ENCODE peak calls at places on chromosomes 1 and 21, in ten cellular contexts. One of them, this sample, is unnamed.

GRCh38 chr1:43171312-43171875 is 696 bp downstream of the EBNA1BP2 start:
- DNase-seq in CD8-positive, alpha-beta memory T cell: no peak
- DNase-seq in tibial nerve: no peak
- DNase-seq in ovary: no peak
- DNase-seq in esophagus squamous epithelium: no peak
- DNase-seq in A549: no peak
- DNase-seq in suprapubic skin: no peak
- DNase-seq in heart left ventricle: no peak
- DNase-seq in BE2C: no peak
- DNase-seq in HCT116: no peak
- DNase-seq in this sample: no peak

GRCh38 chr1:181350146-181350545 is 133.2 kb upstream of the CACNA1E start:
- DNase-seq in tibial nerve: no peak
- DNase-seq in A549: no peak
- DNase-seq in HCT116: no peak
- DNase-seq in CD8-positive, alpha-beta memory T cell: no peak
- DNase-seq in BE2C: no peak
- DNase-seq in esophagus squamous epithelium: no peak
- DNase-seq in heart left ventricle: no peak
- DNase-seq in ovary: no peak
- DNase-seq in suprapubic skin: no peak
- DNase-seq in this sample: no peak

GRCh38 chr1:2543543-2544092 is 12.6 kb upstream of the TNFRSF14 start:
- DNase-seq in A549: no peak
- DNase-seq in BE2C: peak; percentile 77
- DNase-seq in tibial nerve: no peak
- DNase-seq in heart left ventricle: no peak
- DNase-seq in esophagus squamous epithelium: no peak
- DNase-seq in HCT116: no peak
- DNase-seq in CD8-positive, alpha-beta memory T cell: peak; percentile 44
- DNase-seq in ovary: no peak
- DNase-seq in suprapubic skin: no peak
- DNase-seq in this sample: no peak

GRCh38 chr1:185315364-185316108 is 1.5 kb downstream of the IVNS1ABP start:
- DNase-seq in tibial nerve: no peak
- DNase-seq in HCT116: peak; percentile 7
- DNase-seq in suprapubic skin: no peak
- DNase-seq in ovary: no peak
- DNase-seq in CD8-positive, alpha-beta memory T cell: no peak
- DNase-seq in heart left ventricle: no peak
- DNase-seq in BE2C: no peak
- DNase-seq in esophagus squamous epithelium: no peak
- DNase-seq in A549: no peak
- DNase-seq in this sample: no peak

GRCh38 chr1:1435094-1435903 is at the start of gene VWA1:
- DNase-seq in suprapubic skin: no peak
- DNase-seq in ovary: peak; percentile 77
- DNase-seq in HCT116: no peak
- DNase-seq in tibial nerve: peak; percentile 52
- DNase-seq in BE2C: peak; percentile 88
- DNase-seq in CD8-positive, alpha-beta memory T cell: peak; percentile 37
- DNase-seq in heart left ventricle: peak; percentile 83
- DNase-seq in esophagus squamous epithelium: no peak
- DNase-seq in A549: peak; percentile 48
- DNase-seq in this sample: peak; percentile 58

GRCh38 chr1:214558002-214558770 is 6.8 kb upstream of the PTPN14 start:
- DNase-seq in HCT116: no peak
- DNase-seq in suprapubic skin: no peak
- DNase-seq in CD8-positive, alpha-beta memory T cell: no peak
- DNase-seq in esophagus squamous epithelium: no peak
- DNase-seq in tibial nerve: no peak
- DNase-seq in A549: peak; percentile 52
- DNase-seq in ovary: no peak
- DNase-seq in heart left ventricle: no peak
- DNase-seq in BE2C: no peak
- DNase-seq in this sample: no peak

GRCh38 chr21:33846141-33846540 is 69.5 kb downstream of the ATP5PO start:
- DNase-seq in suprapubic skin: no peak
- DNase-seq in CD8-positive, alpha-beta memory T cell: no peak
- DNase-seq in ovary: no peak
- DNase-seq in BE2C: no peak
- DNase-seq in tibial nerve: no peak
- DNase-seq in heart left ventricle: no peak
- DNase-seq in HCT116: no peak
- DNase-seq in A549: no peak
- DNase-seq in esophagus squamous epithelium: no peak
- DNase-seq in this sample: no peak

GRCh38 chr1:66618390-66618789 is 84.4 kb downstream of the SGIP1 start:
- DNase-seq in HCT116: no peak
- DNase-seq in esophagus squamous epithelium: no peak
- DNase-seq in A549: no peak
- DNase-seq in suprapubic skin: no peak
- DNase-seq in BE2C: no peak
- DNase-seq in tibial nerve: no peak
- DNase-seq in heart left ventricle: no peak
- DNase-seq in CD8-positive, alpha-beta memory T cell: no peak
- DNase-seq in ovary: no peak
- DNase-seq in this sample: no peak

GRCh38 chr1:198669023-198669698 is 30.3 kb downstream of the PTPRC start:
- DNase-seq in BE2C: no peak
- DNase-seq in HCT116: peak; percentile 37
- DNase-seq in suprapubic skin: no peak
- DNase-seq in ovary: no peak
- DNase-seq in A549: peak; percentile 73
- DNase-seq in heart left ventricle: no peak
- DNase-seq in esophagus squamous epithelium: no peak
- DNase-seq in CD8-positive, alpha-beta memory T cell: peak; percentile 20
- DNase-seq in tibial nerve: no peak
- DNase-seq in this sample: no peak

GRCh38 chr1:64043976-64044375 is 159.4 kb upstream of the UBE2U start:
- DNase-seq in ovary: no peak
- DNase-seq in BE2C: no peak
- DNase-seq in heart left ventricle: no peak
- DNase-seq in CD8-positive, alpha-beta memory T cell: no peak
- DNase-seq in A549: no peak
- DNase-seq in tibial nerve: no peak
- DNase-seq in HCT116: no peak
- DNase-seq in esophagus squamous epithelium: no peak
- DNase-seq in suprapubic skin: no peak
- DNase-seq in this sample: no peak

GRCh38 chr1:64038965-64039926 is 164.2 kb upstream of the UBE2U start:
- DNase-seq in ovary: peak; percentile 29
- DNase-seq in esophagus squamous epithelium: no peak
- DNase-seq in suprapubic skin: no peak
- DNase-seq in CD8-positive, alpha-beta memory T cell: no peak
- DNase-seq in tibial nerve: peak; percentile 79
- DNase-seq in BE2C: peak; percentile 63
- DNase-seq in A549: peak; percentile 67
- DNase-seq in HCT116: peak; percentile 15
- DNase-seq in heart left ventricle: no peak
- DNase-seq in this sample: no peak

GRCh38 chr1:64043328-64043727 is 160.1 kb upstream of the UBE2U start:
- DNase-seq in CD8-positive, alpha-beta memory T cell: no peak
- DNase-seq in HCT116: no peak
- DNase-seq in ovary: no peak
- DNase-seq in suprapubic skin: no peak
- DNase-seq in BE2C: no peak
- DNase-seq in tibial nerve: no peak
- DNase-seq in esophagus squamous epithelium: no peak
- DNase-seq in A549: no peak
- DNase-seq in heart left ventricle: no peak
- DNase-seq in this sample: no peak

GRCh38 chr1:64041366-64042131 is 161.9 kb upstream of the UBE2U start:
- DNase-seq in tibial nerve: no peak
- DNase-seq in HCT116: no peak
- DNase-seq in BE2C: no peak
- DNase-seq in ovary: no peak
- DNase-seq in CD8-positive, alpha-beta memory T cell: no peak
- DNase-seq in suprapubic skin: no peak
- DNase-seq in A549: no peak
- DNase-seq in esophagus squamous epithelium: no peak
- DNase-seq in heart left ventricle: no peak
- DNase-seq in this sample: no peak

DNA sequence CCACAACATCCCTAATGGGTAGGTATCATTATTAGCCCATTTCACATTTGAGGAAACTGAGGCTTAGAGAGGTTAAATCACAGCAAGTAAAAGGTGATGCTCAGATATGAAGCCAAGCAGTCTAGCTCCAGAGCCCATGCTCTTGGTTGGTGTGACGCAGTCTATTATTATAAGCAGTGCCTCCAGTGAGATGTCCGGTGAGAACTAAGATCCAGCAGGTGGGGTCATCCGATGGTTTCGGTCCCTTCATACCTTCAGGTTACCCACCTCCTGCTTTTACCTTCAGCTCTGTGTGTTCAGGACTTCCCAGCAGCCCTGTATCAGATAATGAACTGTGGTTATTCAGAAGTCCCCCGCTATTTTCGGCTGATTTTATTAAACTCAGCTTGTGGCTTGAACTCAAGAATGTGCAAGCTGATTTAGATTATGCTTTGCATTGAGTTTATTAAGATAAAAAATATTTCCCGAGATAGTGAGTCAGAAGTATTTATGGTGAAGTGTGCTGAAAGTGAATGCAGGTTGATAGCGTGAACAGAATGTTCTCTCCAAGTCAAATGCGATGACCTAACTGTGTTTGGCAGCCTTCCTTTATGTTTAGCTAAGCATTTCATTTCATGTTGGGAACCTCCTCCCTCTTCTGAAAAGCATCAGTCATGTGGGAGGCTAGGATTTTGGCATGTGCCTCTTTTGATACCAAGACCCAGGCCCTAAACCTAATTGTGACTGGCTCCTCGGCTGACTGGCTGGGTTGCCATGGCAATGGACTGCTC is 160.9 kb upstream of the UBE2U start:
- DNase-seq in ovary: peak; percentile 38
- DNase-seq in HCT116: no peak
- DNase-seq in heart left ventricle: no peak
- DNase-seq in A549: no peak
- DNase-seq in tibial nerve: peak; percentile 76
- DNase-seq in BE2C: no peak
- DNase-seq in suprapubic skin: no peak
- DNase-seq in esophagus squamous epithelium: no peak
- DNase-seq in CD8-positive, alpha-beta memory T cell: no peak
- DNase-seq in this sample: no peak
- H3K4me1 ChIP-seq in ovary: peaks cover 4% of the 10 kb centered on the region
- H3K4me1 ChIP-seq in HCT116: peaks cover 9% of the 10 kb centered on the region
- H3K4me1 ChIP-seq in heart left ventricle: peaks cover 13% of the 10 kb centered on the region
- H3K4me1 ChIP-seq in A549: peaks cover 37% of the 10 kb centered on the region
- H3K4me1 ChIP-seq in tibial nerve: peaks cover 14% of the 10 kb centered on the region
- H3K4me1 ChIP-seq in BE2C: peaks cover 4% of the 10 kb centered on the region
- H3K4me1 ChIP-seq in suprapubic skin: peaks cover 37% of the 10 kb centered on the region
- H3K4me1 ChIP-seq in esophagus squamous epithelium: peaks cover 21% of the 10 kb centered on the region
- H3K4me1 ChIP-seq in CD8-positive, alpha-beta memory T cell: no peaks in the 10 kb centered on the region
- H3K4me1 ChIP-seq in this sample: no peaks in the 10 kb centered on the region

DNA sequence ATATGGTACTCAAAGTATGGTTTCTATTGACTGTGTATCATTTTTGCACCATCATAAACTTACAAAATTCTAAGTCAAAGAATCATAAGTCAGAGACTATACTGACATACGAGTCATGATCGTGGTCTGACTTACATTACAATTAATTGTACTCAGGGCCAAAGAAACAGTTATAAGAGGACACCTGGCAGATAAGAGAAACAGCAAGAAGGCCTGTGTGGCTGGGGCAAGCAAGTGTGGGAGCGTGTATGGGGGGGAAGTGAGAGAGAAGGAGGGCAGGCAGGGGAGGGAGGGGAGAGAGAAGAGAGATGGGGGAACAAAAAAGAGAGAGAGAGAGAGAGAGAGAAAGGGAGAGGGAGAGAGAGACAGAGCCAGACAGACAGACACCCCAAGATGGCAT is 70.9 kb downstream of the RERE start:
- DNase-seq in suprapubic skin: no peak
- DNase-seq in A549: no peak
- DNase-seq in tibial nerve: no peak
- DNase-seq in BE2C: no peak
- DNase-seq in HCT116: no peak
- DNase-seq in ovary: no peak
- DNase-seq in heart left ventricle: no peak
- DNase-seq in CD8-positive, alpha-beta memory T cell: no peak
- DNase-seq in esophagus squamous epithelium: no peak
- DNase-seq in this sample: no peak
- H3K4me1 ChIP-seq in suprapubic skin: no peaks in the 10 kb centered on the region
- H3K4me1 ChIP-seq in A549: peaks cover 9% of the 10 kb centered on the region
- H3K4me1 ChIP-seq in tibial nerve: no peaks in the 10 kb centered on the region
- H3K4me1 ChIP-seq in BE2C: no peaks in the 10 kb centered on the region
- H3K4me1 ChIP-seq in HCT116: no peaks in the 10 kb centered on the region
- H3K4me1 ChIP-seq in ovary: peaks cover 5% of the 10 kb centered on the region
- H3K4me1 ChIP-seq in heart left ventricle: no peaks in the 10 kb centered on the region
- H3K4me1 ChIP-seq in CD8-positive, alpha-beta memory T cell: no peaks in the 10 kb centered on the region
- H3K4me1 ChIP-seq in esophagus squamous epithelium: no peaks in the 10 kb centered on the region
- H3K4me1 ChIP-seq in this sample: peaks cover 41% of the 10 kb centered on the region

DNA sequence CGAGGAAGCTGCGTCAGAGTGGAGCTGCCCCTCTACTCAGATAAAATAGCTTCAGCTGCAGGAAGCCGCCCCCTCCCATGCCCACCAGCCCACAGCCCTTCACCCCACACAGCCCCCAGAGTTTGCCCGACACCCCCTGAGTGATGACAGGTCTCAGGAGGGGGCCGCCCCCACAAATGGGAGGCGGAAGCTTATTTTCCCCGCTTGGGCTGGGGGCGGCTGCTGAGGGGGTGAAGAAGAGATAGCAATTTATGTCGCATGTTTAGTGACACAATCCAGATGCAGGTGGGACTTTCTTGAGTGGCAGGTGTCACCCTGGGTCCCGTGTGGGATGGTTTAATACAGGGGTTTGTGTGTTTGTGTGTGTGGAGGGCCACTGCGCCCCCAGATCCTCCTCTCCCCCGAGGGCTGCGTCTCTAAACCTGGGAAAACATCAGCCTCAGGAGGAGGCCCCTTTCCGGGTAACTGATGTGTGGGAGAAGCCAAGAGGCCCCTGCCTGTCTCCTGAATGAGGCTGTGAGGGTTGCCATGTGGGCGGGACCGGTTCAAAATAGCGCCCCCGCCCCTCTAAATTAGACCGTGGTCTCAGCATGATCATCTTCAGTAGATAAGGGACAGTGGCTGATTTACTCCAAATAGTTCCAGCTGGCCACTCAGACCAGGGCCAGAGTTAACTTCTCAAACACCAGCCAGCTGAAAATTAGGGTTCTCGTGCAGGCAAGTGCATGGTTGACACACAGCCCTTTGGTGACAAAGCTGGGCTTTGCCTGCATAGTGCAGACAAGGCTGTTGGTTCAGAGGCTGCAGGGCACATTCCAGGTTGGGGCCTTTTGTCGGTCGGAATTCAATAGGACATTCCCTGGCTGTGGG is 55.6 kb downstream of the STUM start:
- DNase-seq in BE2C: no peak
- DNase-seq in ovary: peak; percentile 21
- DNase-seq in CD8-positive, alpha-beta memory T cell: no peak
- DNase-seq in HCT116: no peak
- DNase-seq in A549: no peak
- DNase-seq in suprapubic skin: no peak
- DNase-seq in tibial nerve: no peak
- DNase-seq in heart left ventricle: no peak
- DNase-seq in esophagus squamous epithelium: no peak
- DNase-seq in this sample: peak; percentile 64
- H3K4me1 ChIP-seq in BE2C: no peaks in the 10 kb centered on the region
- H3K4me1 ChIP-seq in ovary: peaks cover 16% of the 10 kb centered on the region
- H3K4me1 ChIP-seq in CD8-positive, alpha-beta memory T cell: no peaks in the 10 kb centered on the region
- H3K4me1 ChIP-seq in HCT116: peaks cover 3% of the 10 kb centered on the region
- H3K4me1 ChIP-seq in A549: no peaks in the 10 kb centered on the region
- H3K4me1 ChIP-seq in suprapubic skin: peaks cover 43% of the 10 kb centered on the region
- H3K4me1 ChIP-seq in tibial nerve: peaks cover 34% of the 10 kb centered on the region
- H3K4me1 ChIP-seq in heart left ventricle: peaks cover 12% of the 10 kb centered on the region
- H3K4me1 ChIP-seq in esophagus squamous epithelium: peaks cover 35% of the 10 kb centered on the region
- H3K4me1 ChIP-seq in this sample: peaks cover 11% of the 10 kb centered on the region

GRCh38 chr1:21924503-21925005 is 12.6 kb downstream of the HSPG2 start:
- DNase-seq in BE2C: no peak
- DNase-seq in HCT116: no peak
- DNase-seq in esophagus squamous epithelium: no peak
- DNase-seq in heart left ventricle: no peak
- DNase-seq in suprapubic skin: no peak
- DNase-seq in A549: no peak
- DNase-seq in ovary: no peak
- DNase-seq in CD8-positive, alpha-beta memory T cell: no peak
- DNase-seq in tibial nerve: no peak
- DNase-seq in this sample: no peak
- H3K4me1 ChIP-seq in BE2C: no peaks in the 10 kb centered on the region
- H3K4me1 ChIP-seq in HCT116: peaks cover 10% of the 10 kb centered on the region
- H3K4me1 ChIP-seq in esophagus squamous epithelium: peaks cover 81% of the 10 kb centered on the region
- H3K4me1 ChIP-seq in heart left ventricle: peaks cover 89% of the 10 kb centered on the region
- H3K4me1 ChIP-seq in suprapubic skin: peaks cover 68% of the 10 kb centered on the region
- H3K4me1 ChIP-seq in A549: peaks cover 100% of the 10 kb centered on the region
- H3K4me1 ChIP-seq in ovary: peaks cover 25% of the 10 kb centered on the region
- H3K4me1 ChIP-seq in CD8-positive, alpha-beta memory T cell: no peaks in the 10 kb centered on the region
- H3K4me1 ChIP-seq in tibial nerve: peaks cover 61% of the 10 kb centered on the region
- H3K4me1 ChIP-seq in this sample: peaks cover 95% of the 10 kb centered on the region